ENCODE peak calls at places on chromosomes 4 and X, in four cellular contexts. One of them, this sample, is unnamed.

GRCh38 chr4:36414248-36414647 is 132.8 kb downstream of the DTHD1 start:
- DNase-seq in IMR-90: no peak
- DNase-seq in mesendoderm: no peak
- DNase-seq in H9: no peak
- DNase-seq in this sample: no peak

GRCh38 chrX:36198575-36198974 is 279.0 kb downstream of the CFAP47 start:
- DNase-seq in IMR-90: no peak
- DNase-seq in mesendoderm: peak
- DNase-seq in H9: no peak
- DNase-seq in this sample: no peak

GRCh38 chrX:22351966-22352365 is 79.3 kb downstream of the CBLL2 start:
- DNase-seq in IMR-90: no peak
- DNase-seq in mesendoderm: no peak
- DNase-seq in H9: no peak
- DNase-seq in this sample: no peak

GRCh38 chrX:18677140-18677834 is 5.4 kb upstream of the RS1 start:
- DNase-seq in IMR-90: no peak
- DNase-seq in mesendoderm: no peak
- DNase-seq in H9: no peak
- DNase-seq in this sample: no peak

GRCh38 chrX:41558531-41558930 is 111.4 kb downstream of the NYX start:
- DNase-seq in IMR-90: peak
- DNase-seq in mesendoderm: no peak
- DNase-seq in H9: no peak
- DNase-seq in this sample: no peak

GRCh38 chr4:138405934-138406567 is 163.9 kb upstream of the SLC7A11 start:
- DNase-seq in IMR-90: peak
- DNase-seq in mesendoderm: no peak
- DNase-seq in H9: no peak
- DNase-seq in this sample: no peak

GRCh38 chr4:162274354-162274753 is 110.6 kb upstream of the FSTL5 start:
- DNase-seq in IMR-90: no peak
- DNase-seq in mesendoderm: no peak
- DNase-seq in H9: no peak
- DNase-seq in this sample: no peak

GRCh38 chrX:8405631-8406030 is 59.0 kb upstream of the VCX3B start:
- DNase-seq in IMR-90: no peak
- DNase-seq in mesendoderm: no peak
- DNase-seq in H9: no peak
- DNase-seq in this sample: no peak

GRCh38 chr4:66565796-66566195 is 895.5 kb upstream of the EPHA5 start:
- DNase-seq in IMR-90: peak
- DNase-seq in mesendoderm: no peak
- DNase-seq in H9: no peak
- DNase-seq in this sample: no peak

GRCh38 chrX:150364347-150365050 is 1.4 kb downstream of the MAMLD1 start:
- DNase-seq in IMR-90: peak
- DNase-seq in mesendoderm: peak
- DNase-seq in H9: peak
- DNase-seq in this sample: no peak

GRCh38 chr4:71009091-71009490 is 15.6 kb downstream of the DCK start:
- DNase-seq in IMR-90: peak
- DNase-seq in mesendoderm: no peak
- DNase-seq in H9: no peak
- DNase-seq in this sample: no peak

GRCh38 chr4:103484521-103484920 is 235.3 kb downstream of the TACR3 start:
- DNase-seq in IMR-90: no peak
- DNase-seq in mesendoderm: no peak
- DNase-seq in H9: no peak
- DNase-seq in this sample: no peak

GRCh38 chr4:2943364-2944090 is 19.7 kb downstream of the NOP14 start:
- DNase-seq in IMR-90: no peak
- DNase-seq in mesendoderm: no peak
- DNase-seq in H9: no peak
- DNase-seq in this sample: no peak

GRCh38 chr4:76559236-76560071 is 124.4 kb downstream of the SHROOM3 start:
- DNase-seq in IMR-90: no peak
- DNase-seq in mesendoderm: no peak
- DNase-seq in H9: no peak
- DNase-seq in this sample: peak
- H2BK5ac ChIP-seq in IMR-90: peak
- H2BK5ac ChIP-seq in mesendoderm: no peak
- H2BK5ac ChIP-seq in H9: no peak
- H2BK5ac ChIP-seq in this sample: no peak

DNA sequence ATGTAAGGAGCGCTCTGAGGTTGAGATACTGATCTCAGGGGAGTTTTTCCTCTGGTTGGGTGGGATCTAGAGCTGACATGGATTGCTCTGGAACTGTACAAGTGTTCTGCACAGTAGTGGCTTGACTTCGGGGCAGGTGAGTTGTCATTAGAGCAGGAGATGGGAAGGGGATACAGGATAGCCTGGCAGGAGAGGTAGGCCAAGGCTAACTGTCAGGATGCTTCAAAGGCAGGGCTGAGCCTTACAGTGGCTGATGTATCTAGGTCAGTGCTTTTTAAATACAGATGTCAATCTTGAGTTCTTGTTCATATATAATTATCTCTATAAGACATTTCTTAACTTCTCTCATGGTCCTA is 43.5 kb upstream of the RELL1 start:
- DNase-seq in IMR-90: no peak
- DNase-seq in mesendoderm: no peak
- DNase-seq in H9: no peak
- DNase-seq in this sample: no peak
- H3K18ac ChIP-seq in IMR-90: no peak
- H3K18ac ChIP-seq in mesendoderm: no peak
- H3K18ac ChIP-seq in H9: no peak
- H3K18ac ChIP-seq in this sample: peak

DNA sequence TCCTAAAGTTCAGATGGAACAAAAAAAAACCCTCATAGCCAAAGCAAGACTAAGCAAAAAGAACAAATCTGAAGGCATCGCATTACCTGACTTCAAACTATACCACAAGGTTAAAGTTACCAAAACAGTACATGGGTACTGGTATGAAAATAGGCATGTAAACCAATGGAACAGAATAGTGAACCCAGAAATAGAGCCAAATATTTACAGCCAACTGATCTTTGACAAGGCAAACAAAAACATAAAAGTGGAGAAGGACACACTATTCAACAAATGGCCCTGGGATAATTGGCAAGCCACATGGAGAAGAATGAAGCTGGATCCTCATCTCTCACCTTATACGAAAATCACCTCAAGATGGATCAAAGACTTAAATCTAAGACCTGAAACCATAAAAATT is 44.2 kb upstream of the TMEM192 start:
- DNase-seq in IMR-90: no peak
- DNase-seq in mesendoderm: no peak
- DNase-seq in H9: no peak
- DNase-seq in this sample: no peak
- H2BK5ac ChIP-seq in IMR-90: no peak
- H2BK5ac ChIP-seq in mesendoderm: no peak
- H2BK5ac ChIP-seq in H9: no peak
- H2BK5ac ChIP-seq in this sample: no peak

GRCh38 chrX:94908171-94908570 is 1234.2 kb downstream of the FAM133A start:
- DNase-seq in IMR-90: no peak
- DNase-seq in mesendoderm: no peak
- DNase-seq in H9: no peak
- DNase-seq in this sample: no peak
- H3K18ac ChIP-seq in IMR-90: no peak
- H3K18ac ChIP-seq in mesendoderm: no peak
- H3K18ac ChIP-seq in H9: no peak
- H3K18ac ChIP-seq in this sample: no peak

DNA sequence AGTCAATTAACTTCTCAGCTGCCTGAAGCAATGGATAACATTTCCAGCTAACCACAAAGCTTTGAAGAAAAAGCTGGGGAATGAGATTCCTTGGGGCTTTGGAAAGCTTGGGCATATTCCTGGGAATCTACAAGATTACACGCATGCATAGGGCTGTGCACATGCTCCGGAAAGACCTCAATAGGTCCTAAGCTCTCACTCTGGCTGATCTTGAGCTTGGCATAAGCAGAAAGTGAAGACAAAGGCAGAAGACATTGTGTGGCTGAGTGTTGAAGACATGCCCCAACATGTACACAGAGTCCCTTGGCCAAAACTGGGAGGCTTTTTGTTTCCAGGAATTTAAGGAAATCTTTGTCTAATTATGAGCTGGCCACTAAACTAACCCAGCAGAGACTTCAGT is 31.2 kb downstream of the ATG4A start:
- DNase-seq in IMR-90: peak
- DNase-seq in mesendoderm: no peak
- DNase-seq in H9: no peak
- DNase-seq in this sample: no peak
- H2BK5ac ChIP-seq in IMR-90: peak
- H2BK5ac ChIP-seq in mesendoderm: no peak
- H2BK5ac ChIP-seq in H9: no peak
- H2BK5ac ChIP-seq in this sample: no peak

DNA sequence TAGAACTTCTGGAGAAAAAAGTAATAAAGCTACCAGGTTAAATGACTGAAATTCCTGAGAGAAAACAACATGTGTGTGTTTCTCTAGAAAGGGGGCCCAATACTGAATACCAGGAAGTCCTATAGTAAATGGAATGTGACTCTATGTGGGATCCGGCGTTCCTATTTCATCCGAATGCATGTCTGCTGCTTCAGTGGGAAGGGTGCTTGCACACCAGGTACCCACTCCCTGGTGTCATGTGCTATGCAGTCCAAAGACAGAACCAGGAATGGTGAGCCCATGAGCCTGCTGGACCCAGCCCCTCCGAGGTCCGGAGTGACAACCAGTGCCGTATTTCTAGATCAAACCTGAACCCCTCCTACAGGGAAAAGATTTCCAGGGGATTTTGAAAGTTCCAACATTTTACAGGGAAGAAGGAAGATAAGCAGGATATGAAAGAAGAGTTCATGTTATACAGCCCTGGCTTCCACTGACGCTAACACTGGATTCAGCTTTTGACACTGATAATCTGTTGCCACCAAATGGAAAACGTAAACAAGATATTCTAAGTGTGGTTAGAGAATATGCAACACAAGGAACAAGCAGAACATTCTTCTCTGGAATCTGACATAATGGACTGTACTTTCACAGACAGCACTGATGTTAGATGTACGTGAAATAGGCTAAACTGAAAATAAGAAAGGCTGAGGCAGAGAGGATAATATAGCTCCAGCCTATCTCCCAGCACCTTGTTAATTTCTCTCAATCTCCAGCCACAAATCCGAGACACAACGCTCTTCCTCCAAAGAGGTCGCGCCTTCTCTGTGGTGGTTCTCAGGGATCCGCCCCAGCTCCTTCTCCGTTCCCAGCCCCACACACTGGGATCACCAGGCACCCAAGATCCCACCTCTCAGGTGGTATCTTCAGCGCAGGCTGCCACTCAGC is 725 bp upstream of the CXCL1 start:
- DNase-seq in IMR-90: no peak
- DNase-seq in mesendoderm: peak
- DNase-seq in H9: no peak
- DNase-seq in this sample: peak
- H3K18ac ChIP-seq in IMR-90: peak
- H3K18ac ChIP-seq in mesendoderm: no peak
- H3K18ac ChIP-seq in H9: no peak
- H3K18ac ChIP-seq in this sample: peak